ENCODE peak calls at places on chromosomes 12 and 14, in nine cellular contexts. U is A549, W is transverse colon, Z is tibial nerve, O is ovary, C is upper lobe of left lung, T is adrenal gland, F is heart left ventricle, V is body of pancreas. S is an unnamed sample.

GRCh38 chr14:31969841-31970240 is 107.3 kb upstream of the ARHGAP5 start:
- DNase-seq in C (no peak), O (no peak), U (no peak), V (no peak), T (no peak), W (no peak), F (no peak), Z (no peak), S (no peak)

GRCh38 chr12:88411689-88412088 is 168.6 kb downstream of the KITLG start:
- DNase-seq in V (no peak), W (no peak), Z (no peak), T (no peak), F (no peak), C (no peak), O (no peak), U (no peak), S (no peak)

GRCh38 chr12:30026621-30027234 is 243.0 kb upstream of the TMTC1 start:
- DNase-seq in Z (no peak), U (no peak), T (no peak), O (no peak), V (no peak), C (no peak), F (no peak), W (no peak), S (no peak)

GRCh38 chr14:93155667-93156066 is 29.0 kb downstream of the MOAP1 start:
- DNase-seq in U (no peak), W (no peak), F (no peak), V (no peak), Z (no peak), O (no peak), C (no peak), T (no peak), S (no peak)

GRCh38 chr14:75429562-75429961 is 1.7 kb downstream of the JDP2 start:
- DNase-seq in T (no peak), W (no peak), C (no peak), V (no peak), U (no peak), Z (no peak), O (no peak), F (no peak), S (no peak)

GRCh38 chr14:64454671-64455070 is 10.6 kb upstream of the AKAP5 start:
- DNase-seq in W (no peak), U (no peak), T (no peak), F (no peak), Z (no peak), O (no peak), V (no peak), C (no peak), S (no peak)

GRCh38 chr12:116319851-116320621 is 42.5 kb upstream of the MED13L start:
- DNase-seq in T (peak; percentile 22), O (peak; percentile 83), F (no peak), W (peak; percentile 53), C (no peak), Z (peak; percentile 74), V (peak; percentile 24), U (no peak), S (no peak)

GRCh38 chr14:91175802-91176201 is 61.9 kb downstream of the DGLUCY start:
- DNase-seq in Z (no peak), V (no peak), O (no peak), T (no peak), F (no peak), U (no peak), C (no peak), W (no peak), S (no peak)

GRCh38 chr12:49863946-49864816 is 21.3 kb upstream of the BCDIN3D start:
- DNase-seq in T (no peak), W (no peak), F (no peak), Z (no peak), V (no peak), C (no peak), O (no peak), U (no peak), S (no peak)

GRCh38 chr14:20904393-20905029 is 13.3 kb downstream of the RNASE3 start:
- DNase-seq in V (no peak), Z (no peak), O (no peak), T (no peak), U (no peak), W (no peak), F (no peak), C (no peak), S (no peak)

DNA sequence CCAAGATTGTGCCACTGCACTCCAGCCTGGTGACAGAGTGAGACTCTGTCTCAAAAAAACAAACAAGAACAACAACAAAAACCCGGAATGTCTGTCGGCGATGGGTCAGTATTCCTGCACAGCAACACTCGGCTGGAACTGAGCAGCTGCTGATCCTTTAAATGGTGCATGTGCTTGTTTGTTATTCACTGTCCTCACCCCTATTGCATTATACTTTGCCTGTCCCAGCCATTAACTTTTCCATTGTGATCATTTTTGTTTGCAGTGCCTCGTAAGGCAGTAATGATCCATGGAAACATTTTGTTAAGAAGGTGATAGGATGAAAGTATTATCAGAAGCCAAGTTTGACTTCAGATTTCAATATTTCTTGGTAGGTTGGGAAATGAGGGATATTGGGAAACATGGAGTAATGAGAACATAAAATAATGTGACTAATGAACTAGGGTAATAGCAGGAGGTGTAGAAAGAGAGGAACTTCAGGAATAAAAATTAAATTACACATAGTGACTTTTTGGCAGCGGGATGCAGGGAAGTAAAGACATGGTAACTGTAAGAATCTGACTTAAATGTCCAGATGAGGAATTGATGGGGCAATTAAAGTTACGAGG is 6.1 kb downstream of the ACSS3 start:
- DNase-seq in U (no peak), T (no peak), V (no peak), W (no peak), Z (no peak), C (no peak), F (no peak), O (no peak), S (no peak)
- TF ChIP-seq POLR2A in U (no peak), T (no peak), V (no peak), W (no peak), Z (no peak), C (no peak), F (no peak), O (no peak), S (no peak)

GRCh38 chr14:23629831-23630396 is 6.2 kb upstream of the DHRS2 start:
- DNase-seq in T (no peak), W (no peak), O (no peak), Z (no peak), U (no peak), V (peak; percentile 45), C (peak; percentile 24), F (no peak), S (no peak)

GRCh38 chr14:23631234-23631633 is 4.9 kb upstream of the DHRS2 start:
- DNase-seq in W (no peak), T (no peak), O (no peak), Z (no peak), V (no peak), U (no peak), C (no peak), F (no peak), S (no peak)

GRCh38 chr14:23627961-23628360 is 8.2 kb upstream of the DHRS2 start:
- DNase-seq in T (no peak), U (no peak), Z (no peak), V (no peak), O (no peak), F (no peak), W (no peak), C (no peak), S (no peak)

GRCh38 chr14:23630687-23631086 is 5.5 kb upstream of the DHRS2 start:
- DNase-seq in W (no peak), V (no peak), O (no peak), U (no peak), C (no peak), T (no peak), Z (no peak), F (no peak), S (no peak)

GRCh38 chr14:23629204-23629603 is 7.0 kb upstream of the DHRS2 start:
- DNase-seq in V (no peak), F (no peak), C (no peak), T (no peak), Z (no peak), U (no peak), W (no peak), O (no peak), S (no peak)
- TF ChIP-seq POLR2A in V (no peak), F (no peak), C (no peak), T (no peak), Z (no peak), U (no peak), W (no peak), O (no peak), S (no peak)

GRCh38 chr14:100236873-100237272 is 2.1 kb upstream of the YY1 start:
- DNase-seq in U (no peak), O (no peak), F (no peak), T (no peak), V (no peak), Z (no peak), W (no peak), C (no peak), S (no peak)

GRCh38 chr14:100239200-100239839 is 376 bp downstream of the YY1 start:
- DNase-seq in W (peak; percentile 38), U (no peak), V (no peak), T (peak; percentile 58), F (peak; percentile 74), Z (no peak), O (peak; percentile 40), C (peak; percentile 92), S (no peak)

GRCh38 chr14:100237735-100238418 is 1.1 kb upstream of the YY1 start:
- DNase-seq in V (peak; percentile 55), F (peak; percentile 71), O (peak; percentile 61), T (peak; percentile 62), U (peak; percentile 38), C (no peak), Z (peak; percentile 48), W (peak; percentile 58), S (peak; percentile 52)

GRCh38 chr14:100239840-100240724 is 1.1 kb downstream of the YY1 start:
- DNase-seq in O (peak; percentile 81), V (peak; percentile 89), U (peak; percentile 62), W (peak; percentile 89), F (peak; percentile 93), C (peak; percentile 98), T (peak; percentile 90), Z (peak; percentile 73), S (peak; percentile 89)

DNA sequence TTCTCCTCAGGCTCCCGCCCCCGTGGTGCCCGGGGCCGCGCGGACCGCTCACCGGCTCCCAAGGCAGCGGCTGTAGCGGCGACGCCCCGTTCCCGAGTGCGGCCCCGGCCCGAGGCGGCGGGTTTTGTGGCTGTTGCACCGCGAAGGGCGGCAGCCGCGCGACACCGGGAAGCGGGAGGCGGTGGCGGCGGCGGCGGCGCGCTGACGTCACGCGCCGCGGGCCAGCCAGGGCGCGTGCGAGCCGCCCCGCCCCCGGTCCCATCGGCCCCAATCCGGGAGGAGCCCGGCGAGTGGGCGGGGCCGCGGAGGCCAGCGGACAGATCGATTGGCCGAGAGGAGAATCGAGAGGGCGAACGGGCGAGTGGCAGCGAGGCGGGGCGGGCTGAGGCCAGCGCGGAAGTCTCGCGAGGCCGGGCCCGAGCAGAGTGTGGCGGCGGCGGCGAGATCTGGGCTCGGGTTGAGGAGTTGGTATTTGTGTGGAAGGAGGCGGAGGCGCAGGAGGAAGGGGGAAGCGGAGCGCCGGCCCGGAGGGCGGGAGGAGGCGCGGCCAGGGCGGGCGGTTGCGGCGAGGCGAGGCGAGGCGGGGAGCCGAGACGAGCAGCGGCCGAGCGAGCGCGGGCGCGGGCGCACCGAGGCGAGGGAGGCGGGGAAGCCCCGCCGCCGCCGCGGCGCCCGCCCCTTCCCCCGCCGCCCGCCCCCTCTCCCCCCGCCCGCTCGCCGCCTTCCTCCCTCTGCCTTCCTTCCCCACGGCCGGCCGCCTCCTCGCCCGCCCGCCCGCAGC is at the start of gene YY1:
- DNase-seq in T (peak; percentile 99), C (peak; percentile 100), O (peak; percentile 99), V (peak; percentile 99), W (peak; percentile 99), U (peak; percentile 86), F (peak; percentile 100), Z (peak; percentile 95), S (peak; percentile 100)
- TF ChIP-seq POLR2A in T (peak; percentile 97), C (peak; percentile 92), O (peak; percentile 86), V (peak; percentile 77), W (peak; percentile 74), U (peak; percentile 52), F (no peak), Z (peak; percentile 90), S (no peak)

GRCh38 chr12:6647083-6647604 is at the start of gene ACRBP:
- DNase-seq in V (peak; percentile 78), U (no peak), Z (peak; percentile 58), W (peak; percentile 86), O (peak; percentile 77), T (peak; percentile 75), F (peak; percentile 91), C (peak; percentile 95), S (peak; percentile 83)
- TF ChIP-seq POLR2A in V (no peak), U (no peak), Z (peak; percentile 48), W (peak; percentile 33), O (no peak), T (peak; percentile 15), F (no peak), C (peak; percentile 63), S (no peak)

S was measured in stomach.